ENCODE peak calls at places on chromosome 21, in six cellular contexts. H is A549, E is HepG2, T is K562, Q is endothelial cell of umbilical vein, S is GM12878. D is an unnamed sample.

GRCh38 chr21:31731112-31731801 is 661 bp downstream of the SCAF4 start:
- DNase-seq in H (peak; percentile 16), E (peak; percentile 68), T (peak; percentile 65), Q (no peak), S (no peak), D (peak; percentile 64)

GRCh38 chr21:16942703-16943102 is 570.1 kb upstream of the CXADR start:
- DNase-seq in H (no peak), E (peak; percentile 35), T (no peak), Q (peak; percentile 26), S (no peak), D (peak; percentile 0)

GRCh38 chr21:27505516-27505915 is 538.6 kb upstream of the ADAMTS5 start:
- DNase-seq in H (no peak), E (no peak), T (no peak), Q (no peak), S (no peak), D (no peak)

GRCh38 chr21:40334159-40334558 is 466.9 kb downstream of the PCP4 start:
- DNase-seq in H (no peak), E (no peak), T (no peak), Q (no peak), S (no peak), D (no peak)

GRCh38 chr21:31732538-31732864 is 583 bp upstream of the SCAF4 start:
- DNase-seq in H (no peak), E (peak; percentile 66), T (no peak), Q (no peak), S (no peak), D (no peak)

GRCh38 chr21:32285476-32285875 is 6.6 kb upstream of the MIS18A start:
- DNase-seq in H (no peak), E (no peak), T (no peak), Q (no peak), S (no peak), D (no peak)

GRCh38 chr21:32093758-32094463 is 184.9 kb downstream of the MIS18A start:
- DNase-seq in H (no peak), E (no peak), T (no peak), Q (no peak), S (no peak), D (no peak)

GRCh38 chr21:32403201-32403701 is 9.3 kb upstream of the EVA1C start:
- DNase-seq in H (peak; percentile 45), E (peak; percentile 48), T (peak; percentile 86), Q (peak; percentile 86), S (peak; percentile 3), D (peak; percentile 69)

GRCh38 chr21:18951291-18952038 is 547.9 kb upstream of the TMPRSS15 start:
- DNase-seq in H (no peak), E (no peak), T (peak; percentile 58), Q (no peak), S (no peak), D (peak; percentile 57)

GRCh38 chr21:41211041-41211426 is 43.1 kb downstream of the BACE2 start:
- DNase-seq in H (no peak), E (no peak), T (no peak), Q (no peak), S (no peak), D (no peak)

GRCh38 chr21:21632926-21633325 is 634.7 kb downstream of the NCAM2 start:
- DNase-seq in H (no peak), E (no peak), T (no peak), Q (no peak), S (no peak), D (no peak)

GRCh38 chr21:24375201-24375600 is 1232.1 kb downstream of the MRPL39 start:
- DNase-seq in H (no peak), E (no peak), T (peak; percentile 9), Q (no peak), S (no peak), D (peak; percentile 35)

GRCh38 chr21:39637197-39637970 is 24.6 kb downstream of the B3GALT5 start:
- DNase-seq in H (no peak), E (no peak), T (no peak), Q (no peak), S (no peak), D (no peak)

GRCh38 chr21:44619886-44620285 is 7.0 kb upstream of the KRTAP10-9 start:
- DNase-seq in H (no peak), E (no peak), T (no peak), Q (no peak), S (no peak), D (no peak)
- H3K4me3 ChIP-seq in H (no peak overlapping the region), E (no peak overlapping the region), T (no peak overlapping the region), Q (no peak overlapping the region), S (no peak overlapping the region), D (no peak overlapping the region)

DNA sequence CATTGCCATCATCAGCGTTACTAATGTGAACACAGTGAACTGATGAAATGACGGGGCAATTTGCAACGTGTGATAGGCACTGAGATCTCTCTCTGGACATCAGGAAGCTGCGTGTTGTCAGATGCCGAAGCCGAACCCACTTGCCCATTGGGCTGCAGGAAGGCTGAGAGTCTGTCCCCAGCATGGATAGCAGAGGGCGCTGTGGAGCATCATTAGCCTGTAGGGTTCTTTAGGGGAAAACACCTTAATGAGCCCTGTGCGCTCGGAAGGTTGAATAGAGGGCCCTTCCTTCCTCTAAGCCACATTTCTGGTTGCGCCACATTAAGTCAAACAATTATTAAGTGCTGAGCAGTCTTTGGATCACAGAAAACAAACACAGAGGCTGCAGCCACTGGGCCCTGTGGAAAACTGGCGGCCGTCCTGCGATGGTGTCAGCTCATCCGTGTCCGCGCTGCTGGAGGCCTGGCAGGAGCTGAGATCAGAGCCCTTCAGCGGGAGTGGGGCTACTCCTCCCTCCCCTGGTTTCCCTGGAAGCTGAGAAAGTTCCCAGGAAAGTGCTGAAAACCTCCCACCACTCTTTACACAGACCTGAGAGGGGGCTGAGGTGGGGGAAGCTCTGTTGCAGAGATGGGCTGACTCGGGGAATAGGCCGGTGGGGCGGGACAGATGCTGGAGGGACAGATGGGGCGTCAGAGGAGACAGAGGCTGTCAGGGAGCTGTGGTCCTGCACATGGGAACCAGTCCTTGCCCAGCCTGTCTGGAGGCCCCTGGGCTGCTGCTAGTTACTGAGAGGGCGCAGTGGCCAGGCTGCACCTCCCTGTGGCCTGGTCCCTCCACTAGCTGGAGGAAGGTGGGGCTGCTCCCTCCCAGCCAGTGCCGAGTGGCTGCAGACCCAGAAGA is 12.7 kb downstream of the TFF2 start:
- DNase-seq in H (peak; percentile 5), E (peak; percentile 70), T (peak; percentile 76), Q (peak; percentile 53), S (no peak), D (peak; percentile 70)
- TF ChIP-seq MYC in H (no peak), E (no peak), T (peak; percentile 38), Q (no peak), S (no peak), D (no peak)

DNA sequence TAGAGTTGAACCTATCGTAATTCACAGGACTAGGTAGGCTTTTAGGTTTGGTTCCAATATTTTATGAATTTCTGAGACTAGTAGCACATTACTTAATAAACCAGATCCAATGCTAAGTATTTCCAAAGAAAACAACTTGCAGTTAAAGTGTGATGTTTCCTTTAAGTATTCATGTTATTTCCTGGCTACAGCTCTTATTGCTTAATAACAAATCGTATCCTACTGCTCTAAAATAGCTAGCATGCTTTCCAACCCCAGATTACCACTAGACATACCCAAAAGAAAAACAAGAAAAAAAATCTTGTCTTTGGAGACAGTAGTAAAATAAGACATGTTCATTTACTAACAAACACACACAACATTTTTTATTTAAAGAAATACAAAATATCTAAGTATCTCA is 898 bp downstream of the KRTAP27-1 start:
- DNase-seq in H (no peak), E (no peak), T (no peak), Q (no peak), S (no peak), D (no peak)
- H3K4me3 ChIP-seq in H (no peak overlapping the region), E (no peak overlapping the region), T (no peak overlapping the region), Q (no peak overlapping the region), S (no peak overlapping the region), D (no peak overlapping the region)

DNA sequence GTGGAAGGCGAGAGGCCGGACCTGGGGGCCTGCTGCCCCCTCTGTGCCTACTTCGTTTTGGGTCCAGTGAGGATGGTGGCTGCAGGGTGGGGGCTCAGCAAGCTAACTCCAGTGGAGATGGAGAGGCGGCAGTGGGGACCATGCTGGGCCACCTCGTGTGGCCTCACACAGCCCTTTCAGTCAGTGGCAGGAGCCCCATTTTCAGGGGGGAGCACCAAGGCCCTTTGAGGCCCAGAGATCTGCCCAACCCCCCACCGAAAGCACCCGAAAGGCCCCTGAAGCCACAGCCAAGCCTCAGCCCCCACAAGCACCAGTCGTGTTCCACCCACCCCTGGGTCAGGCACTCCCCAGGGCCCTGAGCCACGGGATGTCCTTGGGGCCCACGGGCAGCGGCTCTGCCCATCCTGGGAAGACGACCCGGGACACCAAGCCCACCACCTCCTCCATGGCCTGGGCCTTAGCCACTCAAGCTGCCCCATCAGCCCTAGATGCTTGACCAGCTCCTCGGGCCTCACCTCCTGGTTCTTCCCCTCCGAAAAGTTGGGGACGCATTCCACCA is 345 bp downstream of the FTCD start:
- DNase-seq in H (no peak), E (no peak), T (no peak), Q (no peak), S (no peak), D (no peak)
- TF ChIP-seq MYC in H (no peak), E (no peak), T (no peak), Q (no peak), S (no peak), D (no peak)

GRCh38 chr21:15062566-15062965 is 2.2 kb downstream of the NRIP1 start:
- DNase-seq in H (no peak), E (no peak), T (peak; percentile 20), Q (peak; percentile 51), S (no peak), D (no peak)

GRCh38 chr21:15060776-15061175 is 4.0 kb downstream of the NRIP1 start:
- DNase-seq in H (no peak), E (no peak), T (peak; percentile 77), Q (no peak), S (no peak), D (no peak)

GRCh38 chr21:15061284-15061683 is 3.5 kb downstream of the NRIP1 start:
- DNase-seq in H (no peak), E (no peak), T (no peak), Q (peak; percentile 26), S (no peak), D (no peak)

GRCh38 chr21:15063081-15063820 is 1.5 kb downstream of the NRIP1 start:
- DNase-seq in H (no peak), E (peak; percentile 29), T (peak; percentile 46), Q (peak; percentile 47), S (no peak), D (no peak)

DNA sequence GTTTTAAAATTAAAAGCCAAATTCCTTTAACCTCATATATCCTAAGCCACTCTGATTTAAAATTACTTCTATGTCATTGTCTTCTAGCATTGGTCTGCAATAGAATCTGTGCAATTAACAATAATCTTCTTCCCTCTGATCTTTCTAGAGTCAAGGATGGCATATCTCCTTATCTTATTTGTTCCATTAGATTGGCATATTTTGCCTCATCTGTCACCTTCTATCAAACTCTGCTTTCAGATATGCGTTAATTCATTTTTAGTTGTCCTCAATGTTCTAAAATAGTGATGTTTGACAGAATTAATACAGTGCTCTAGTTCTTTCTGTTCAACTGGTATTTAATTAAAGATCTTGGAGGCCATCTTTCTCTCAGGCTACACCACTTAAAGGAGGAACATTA is 3.1 kb downstream of the NRIP1 start:
- DNase-seq in H (no peak), E (no peak), T (no peak), Q (peak; percentile 7), S (no peak), D (no peak)
- H3K4me3 ChIP-seq in H (peak overlapping the region; percentile 86), E (peak overlapping the region; percentile 95), T (peak overlapping the region; percentile 80), Q (peak overlapping the region; percentile 85), S (peak overlapping the region; percentile 83), D (no peak overlapping the region)

D was measured in NB4.